ENCODE peak calls at places on chromosomes 1 and 21, in seven cellular contexts. T, E, F, S, A, I and J are unnamed samples.

GRCh38 chr1:176198413-176198812 is 8.7 kb downstream of the COP1 start:
- DNase-seq in T (no peak), E (no peak), F (no peak), S (no peak), A (no peak), I (no peak), J (no peak)

GRCh38 chr21:29718081-29718815 is 221.5 kb downstream of the GRIK1 start:
- DNase-seq in T (no peak), E (no peak), F (no peak), S (no peak), A (peak), I (no peak), J (no peak)

GRCh38 chr1:215970406-215970805 is 403.3 kb downstream of the KCTD3 start:
- DNase-seq in T (no peak), E (no peak), F (no peak), S (no peak), A (no peak), I (no peak), J (no peak)

GRCh38 chr21:42806489-42807140 is 72.7 kb downstream of the WDR4 start:
- DNase-seq in T (no peak), E (no peak), F (peak), S (no peak), A (no peak), I (no peak), J (no peak)

GRCh38 chr1:110746644-110747259 is 72.0 kb upstream of the KCNA3 start:
- DNase-seq in T (peak), E (no peak), F (peak), S (no peak), A (no peak), I (peak), J (peak)

GRCh38 chr21:45523411-45524101 is 18.7 kb downstream of the SLC19A1 start:
- DNase-seq in T (no peak), E (no peak), F (no peak), S (no peak), A (no peak), I (no peak), J (no peak)

GRCh38 chr1:118097622-118098348 is 87.2 kb downstream of the SPAG17 start:
- DNase-seq in T (no peak), E (no peak), F (no peak), S (no peak), A (no peak), I (no peak), J (no peak)

GRCh38 chr1:33244143-33244808 is 12.0 kb upstream of the ZNF362 start:
- DNase-seq in T (no peak), E (no peak), F (no peak), S (no peak), A (no peak), I (no peak), J (no peak)

GRCh38 chr1:154325583-154326545 is 539 bp downstream of the ATP8B2 start:
- DNase-seq in T (peak), E (no peak), F (peak), S (no peak), A (peak), I (no peak), J (peak)

GRCh38 chr1:167798951-167799350 is 77.2 kb downstream of the MPZL1 start:
- DNase-seq in T (no peak), E (no peak), F (no peak), S (no peak), A (no peak), I (no peak), J (no peak)

GRCh38 chr1:225437710-225438437 is 10.0 kb upstream of the LBR start:
- DNase-seq in T (no peak), E (no peak), F (peak), S (no peak), A (no peak), I (no peak), J (peak)